ENCODE peak calls at places on chromosomes 3 and 15, in six cellular contexts. V, Y, B, Q, U and C are unnamed samples.

GRCh38 chr3:183537295-183537730 is 18.2 kb downstream of the KLHL6 start:
- DNase-seq in V (no peak), Y (no peak), B (no peak), Q (no peak), U (no peak), C (no peak)

GRCh38 chr15:56919708-56920637 is 1.5 kb downstream of the TCF12 start:
- DNase-seq in V (peak; percentile 31), Y (peak; percentile 32), B (no peak), Q (peak; percentile 33), U (no peak), C (no peak)

GRCh38 chr3:138032567-138032966 is 22.6 kb downstream of the CLDN18 start:
- DNase-seq in V (no peak), Y (no peak), B (peak; percentile 42), Q (no peak), U (no peak), C (no peak)

GRCh38 chr15:79640206-79640605 is 208.1 kb downstream of the MINAR1 start:
- DNase-seq in V (no peak), Y (no peak), B (no peak), Q (peak; percentile 28), U (no peak), C (no peak)

GRCh38 chr3:42654331-42655201 is 1.1 kb downstream of the ZBTB47 start:
- DNase-seq in V (peak; percentile 63), Y (peak; percentile 59), B (no peak), Q (peak; percentile 75), U (peak; percentile 82), C (peak; percentile 57)

GRCh38 chr3:180870008-180870733 is 42.3 kb upstream of the FXR1 start:
- DNase-seq in V (peak; percentile 21), Y (peak; percentile 43), B (no peak), Q (no peak), U (peak; percentile 12), C (no peak)

GRCh38 chr3:37240170-37240945 is 66.0 kb upstream of the LRRFIP2 start:
- DNase-seq in V (no peak), Y (no peak), B (no peak), Q (no peak), U (no peak), C (no peak)

GRCh38 chr3:93934366-93935046 is 39.2 kb downstream of the PROS1 start:
- DNase-seq in V (no peak), Y (no peak), B (no peak), Q (no peak), U (no peak), C (no peak)

GRCh38 chr15:59274126-59274970 is 67.7 kb downstream of the LDHAL6B start:
- DNase-seq in V (no peak), Y (no peak), B (no peak), Q (no peak), U (no peak), C (no peak)

GRCh38 chr15:84874991-84875390 is 9.5 kb upstream of the SLC28A1 start:
- DNase-seq in V (no peak), Y (no peak), B (no peak), Q (no peak), U (no peak), C (no peak)

GRCh38 chr15:26095710-26096330 is 232.7 kb upstream of the ATP10A start:
- DNase-seq in V (no peak), Y (peak; percentile 40), B (no peak), Q (no peak), U (no peak), C (no peak)

GRCh38 chr3:37040231-37040630 is 46.9 kb downstream of the MLH1 start:
- DNase-seq in V (no peak), Y (no peak), B (no peak), Q (no peak), U (no peak), C (no peak)

GRCh38 chr3:34256791-34257190 is 458.4 kb downstream of the PDCD6IP start:
- DNase-seq in V (no peak), Y (no peak), B (no peak), Q (no peak), U (no peak), C (no peak)

GRCh38 chr3:185200639-185201038 is 47.8 kb upstream of the C3orf70 start:
- DNase-seq in V (no peak), Y (no peak), B (no peak), Q (no peak), U (no peak), C (no peak)

GRCh38 chr3:37214076-37214475 is 39.7 kb upstream of the LRRFIP2 start:
- DNase-seq in V (no peak), Y (no peak), B (no peak), Q (no peak), U (no peak), C (no peak)

GRCh38 chr15:25862469-25863066 is 559 bp downstream of the ATP10A start:
- DNase-seq in V (no peak), Y (no peak), B (no peak), Q (no peak), U (peak; percentile 24), C (no peak)

GRCh38 chr3:151916781-151917180 is 43.3 kb downstream of the SUCNR1 start:
- DNase-seq in V (no peak), Y (no peak), B (no peak), Q (no peak), U (peak; percentile 17), C (no peak)

GRCh38 chr3:188863999-188864406 is 307.8 kb upstream of the TPRG1 start:
- DNase-seq in V (no peak), Y (no peak), B (no peak), Q (no peak), U (no peak), C (no peak)

GRCh38 chr3:132279030-132279429 is 38.2 kb upstream of the ACP3 start:
- DNase-seq in V (no peak), Y (no peak), B (no peak), Q (no peak), U (no peak), C (no peak)

DNA sequence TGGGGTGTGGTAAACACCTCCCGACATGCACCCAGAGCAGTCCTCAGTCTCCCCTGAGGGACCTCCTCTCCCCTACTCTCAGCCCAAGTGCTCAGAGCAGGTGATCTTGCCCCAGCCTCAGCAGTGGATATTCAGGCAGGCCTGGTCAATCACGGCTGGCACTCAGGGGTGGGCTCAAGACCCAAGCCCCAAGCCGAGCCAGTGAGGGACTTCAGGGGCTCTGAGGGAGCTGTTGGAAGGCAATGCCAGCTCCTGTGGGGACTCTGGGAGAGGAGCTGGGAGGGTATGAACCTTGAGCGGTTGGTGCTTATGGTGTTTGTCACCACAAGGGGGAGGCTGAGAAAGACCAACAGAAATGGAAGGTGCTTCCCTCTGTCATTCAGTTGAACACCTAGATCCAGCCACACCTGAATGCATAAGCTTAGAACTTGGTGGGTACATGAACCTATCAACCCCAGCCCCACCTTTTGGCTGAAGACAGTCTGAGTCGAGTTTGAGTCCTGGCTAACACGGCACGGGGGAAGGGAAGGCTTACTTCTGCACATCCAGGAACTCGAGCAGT is 19.4 kb downstream of the ALS2CL start:
- DNase-seq in V (no peak), Y (no peak), B (no peak), Q (no peak), U (no peak), C (no peak)
- TF ChIP-seq CTCF in V (no peak), Y (peak; percentile 16), B (peak; percentile 38), Q (no peak), U (peak; percentile 16), C (no peak)

GRCh38 chr15:39629906-39630305 is 49.0 kb downstream of the THBS1 start:
- DNase-seq in V (no peak), Y (no peak), B (no peak), Q (no peak), U (no peak), C (no peak)

GRCh38 chr15:39627456-39628130 is 46.7 kb downstream of the THBS1 start:
- DNase-seq in V (no peak), Y (no peak), B (no peak), Q (no peak), U (no peak), C (no peak)

GRCh38 chr15:39628821-39629220 is 47.9 kb downstream of the THBS1 start:
- DNase-seq in V (no peak), Y (no peak), B (no peak), Q (no peak), U (no peak), C (no peak)

GRCh38 chr15:39629376-39629775 is 48.5 kb downstream of the THBS1 start:
- DNase-seq in V (no peak), Y (no peak), B (no peak), Q (no peak), U (no peak), C (no peak)

GRCh38 chr15:39628131-39628482 is 47.2 kb downstream of the THBS1 start:
- DNase-seq in V (no peak), Y (no peak), B (no peak), Q (peak; percentile 40), U (peak; percentile 59), C (no peak)
- TF ChIP-seq CTCF in V (no peak), Y (no peak), B (no peak), Q (peak; percentile 56), U (peak; percentile 39), C (peak; percentile 36)

DNA sequence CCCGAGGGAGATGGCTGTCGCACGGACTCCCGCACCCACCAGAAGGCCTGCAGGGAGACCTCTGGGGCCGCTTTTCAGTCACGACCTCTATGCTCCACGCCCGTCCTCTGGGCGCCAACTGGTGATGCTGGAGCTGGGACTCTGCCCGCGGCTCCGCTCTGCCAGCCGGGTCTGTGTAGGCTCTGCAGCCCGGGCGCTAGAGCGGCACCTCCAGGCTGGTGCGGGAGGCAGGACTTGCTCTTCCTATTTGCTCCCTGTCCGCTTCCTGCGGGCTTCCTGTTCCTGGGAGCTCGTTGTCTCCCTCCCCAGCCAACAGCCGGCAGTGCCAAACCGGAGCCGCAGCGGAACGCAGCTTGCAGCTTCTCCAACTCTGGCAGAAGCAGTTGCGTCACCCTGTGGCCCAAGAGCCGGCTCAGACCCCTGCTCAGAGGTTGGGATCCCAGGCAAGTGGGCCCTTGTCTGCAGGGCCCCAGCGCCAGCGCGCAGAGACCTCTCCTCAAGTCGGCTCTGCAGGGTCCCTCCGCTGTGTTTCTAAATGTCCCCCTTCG is 285.9 kb downstream of the XXYLT1 start:
- DNase-seq in V (peak; percentile 59), Y (peak; percentile 47), B (no peak), Q (peak; percentile 69), U (peak; percentile 66), C (no peak)
- TF ChIP-seq CTCF in V (peak; percentile 17), Y (no peak), B (no peak), Q (peak; percentile 29), U (peak; percentile 56), C (peak; percentile 34)

DNA sequence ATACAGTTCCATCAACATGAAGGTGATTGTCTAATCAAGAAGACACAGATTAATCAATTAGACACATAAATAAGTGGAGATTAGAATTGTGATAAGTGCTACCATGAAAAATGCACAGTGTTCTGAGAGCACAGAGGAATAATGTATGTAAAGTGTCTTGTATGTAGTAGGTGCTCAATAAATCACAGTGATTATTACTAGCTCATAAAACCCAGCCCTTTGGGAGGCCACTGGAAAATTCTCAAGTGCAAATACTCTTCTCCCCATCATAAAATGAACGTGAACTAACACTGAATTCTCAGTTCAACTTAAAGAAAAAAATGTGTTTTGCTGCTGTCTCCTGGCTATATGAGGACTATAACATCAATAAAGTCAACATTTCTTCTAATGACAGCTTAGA is 368.2 kb downstream of the FOXP1 start:
- DNase-seq in V (no peak), Y (no peak), B (no peak), Q (no peak), U (no peak), C (no peak)
- TF ChIP-seq CTCF in V (no peak), Y (no peak), B (no peak), Q (no peak), U (no peak), C (no peak)

GRCh38 chr3:119380697-119381096 is 82.7 kb downstream of the TMEM39A start:
- DNase-seq in V (no peak), Y (no peak), B (no peak), Q (no peak), U (no peak), C (no peak)
- TF ChIP-seq CTCF in V (no peak), Y (no peak), B (no peak), Q (no peak), U (no peak), C (no peak)